ENCODE peak calls at places on chromosome 18, in nine cellular contexts. Y is HepG2, W is mammary epithelial cell, D is fibroblast of lung, N is IMR-90, Z is K562, L is HCT116, U is kidney, V is endothelial cell of umbilical vein. T is an unnamed sample.

GRCh38 chr18:65751145-65752085 is 603 bp downstream of the CDH7 start:
- DNase-seq in Y (no peak), W (no peak), D (no peak), N (no peak), Z (no peak), L (no peak), U (peak; percentile 52), V (no peak), T (no peak)

GRCh38 chr18:5738561-5738960 is 156.8 kb downstream of the TMEM200C start:
- DNase-seq in Y (no peak), W (no peak), D (no peak), N (no peak), Z (no peak), L (no peak), U (no peak), V (no peak), T (no peak)

GRCh38 chr18:33557706-33558105 is 20.3 kb upstream of the ASXL3 start:
- DNase-seq in Y (no peak), W (peak; percentile 61), D (no peak), N (no peak), Z (no peak), L (no peak), U (no peak), V (no peak), T (no peak)

GRCh38 chr18:7980661-7981060 is 413.5 kb downstream of the PTPRM start:
- DNase-seq in Y (no peak), W (no peak), D (no peak), N (no peak), Z (no peak), L (no peak), U (no peak), V (no peak), T (no peak)

GRCh38 chr18:46573156-46573555 is 83.9 kb downstream of the LOXHD1 start:
- DNase-seq in Y (no peak), W (no peak), D (no peak), N (no peak), Z (no peak), L (no peak), U (no peak), V (no peak), T (no peak)

GRCh38 chr18:66599190-66599589 is 4.7 kb downstream of the CDH19 start:
- DNase-seq in Y (peak; percentile 69), W (peak; percentile 61), D (no peak), N (no peak), Z (no peak), L (no peak), U (no peak), V (peak; percentile 78), T (no peak)

GRCh38 chr18:45324489-45325111 is 290.7 kb upstream of the SLC14A2 start:
- DNase-seq in Y (no peak), W (no peak), D (peak; percentile 92), N (peak; percentile 8), Z (no peak), L (no peak), U (peak; percentile 93), V (no peak), T (peak; percentile 22)

GRCh38 chr18:2337552-2338141 is 233.7 kb downstream of the METTL4 start:
- DNase-seq in Y (peak; percentile 17), W (peak; percentile 15), D (peak; percentile 50), N (peak; percentile 50), Z (peak; percentile 43), L (peak; percentile 19), U (no peak), V (peak; percentile 27), T (peak; percentile 37)

GRCh38 chr18:77102246-77103040 is 30.1 kb downstream of the MBP start:
- DNase-seq in Y (no peak), W (peak; percentile 67), D (peak; percentile 92), N (peak; percentile 93), Z (no peak), L (no peak), U (no peak), V (peak; percentile 65), T (no peak)

GRCh38 chr18:68817584-68817983 is 19.7 kb downstream of the CCDC102B start:
- DNase-seq in Y (no peak), W (no peak), D (peak; percentile 56), N (peak; percentile 84), Z (no peak), L (no peak), U (no peak), V (no peak), T (no peak)

GRCh38 chr18:79917351-79918088 is 33.9 kb downstream of the SLC66A2 start:
- DNase-seq in Y (no peak), W (no peak), D (no peak), N (no peak), Z (no peak), L (no peak), U (peak; percentile 61), V (no peak), T (no peak)

GRCh38 chr18:59988098-59988706 is 88.4 kb downstream of the PMAIP1 start:
- DNase-seq in Y (peak; percentile 23), W (no peak), D (peak; percentile 81), N (peak; percentile 74), Z (peak; percentile 21), L (peak; percentile 49), U (no peak), V (peak; percentile 68), T (peak; percentile 31)

GRCh38 chr18:32040936-32041335 is 22.3 kb downstream of the RNF125 start:
- DNase-seq in Y (no peak), W (peak; percentile 2), D (no peak), N (no peak), Z (no peak), L (no peak), U (no peak), V (peak; percentile 6), T (no peak)

GRCh38 chr18:68121826-68122225 is 593.1 kb downstream of the TMX3 start:
- DNase-seq in Y (no peak), W (peak; percentile 40), D (peak; percentile 41), N (peak; percentile 19), Z (no peak), L (no peak), U (no peak), V (no peak), T (no peak)

GRCh38 chr18:26780520-26781325 is 84.8 kb downstream of the AQP4 start:
- DNase-seq in Y (no peak), W (no peak), D (no peak), N (no peak), Z (no peak), L (no peak), U (no peak), V (no peak), T (no peak)

GRCh38 chr18:9095297-9096012 is 7.0 kb upstream of the NDUFV2 start:
- DNase-seq in Y (peak; percentile 87), W (no peak), D (peak; percentile 59), N (peak; percentile 81), Z (no peak), L (no peak), U (no peak), V (no peak), T (no peak)

GRCh38 chr18:70337139-70337972 is 48.5 kb downstream of the SOCS6 start:
- DNase-seq in Y (peak; percentile 81), W (peak; percentile 96), D (peak; percentile 88), N (peak; percentile 92), Z (peak; percentile 28), L (peak; percentile 89), U (no peak), V (peak; percentile 69), T (peak; percentile 31)

GRCh38 chr18:26771524-26771923 is 94.0 kb downstream of the AQP4 start:
- DNase-seq in Y (peak; percentile 6), W (no peak), D (no peak), N (no peak), Z (no peak), L (no peak), U (no peak), V (no peak), T (no peak)

GRCh38 chr18:37701967-37702366 is 136.4 kb upstream of the CELF4 start:
- DNase-seq in Y (no peak), W (peak; percentile 4), D (no peak), N (no peak), Z (no peak), L (no peak), U (no peak), V (no peak), T (no peak)

GRCh38 chr18:6616981-6617380 is 112.5 kb upstream of the ARHGAP28 start:
- DNase-seq in Y (no peak), W (no peak), D (peak; percentile 53), N (peak; percentile 41), Z (no peak), L (no peak), U (no peak), V (no peak), T (no peak)

GRCh38 chr18:136433-136832 is 21.9 kb upstream of the USP14 start:
- DNase-seq in Y (peak; percentile 54), W (no peak), D (no peak), N (no peak), Z (peak; percentile 72), L (no peak), U (no peak), V (no peak), T (no peak)

GRCh38 chr18:6414118-6414722 is 491 bp downstream of the L3MBTL4 start:
- DNase-seq in Y (peak; percentile 22), W (peak; percentile 7), D (peak; percentile 18), N (no peak), Z (no peak), L (no peak), U (peak; percentile 88), V (no peak), T (peak; percentile 72)

GRCh38 chr18:76468345-76469275 is 26.4 kb downstream of the ZNF516 start:
- DNase-seq in Y (no peak), W (no peak), D (no peak), N (no peak), Z (no peak), L (no peak), U (no peak), V (no peak), T (no peak)

GRCh38 chr18:21031845-21032244 is 79.8 kb downstream of the ROCK1 start:
- DNase-seq in Y (no peak), W (no peak), D (no peak), N (no peak), Z (no peak), L (no peak), U (no peak), V (no peak), T (no peak)
- H3K27ac ChIP-seq in Y (no peak overlapping the region), W (no peak overlapping the region), D (no peak overlapping the region), N (no peak overlapping the region), Z (no peak overlapping the region), L (no peak overlapping the region), U (no peak overlapping the region), V (no peak overlapping the region), T (no peak overlapping the region)

GRCh38 chr18:39453882-39454281 is 1888.3 kb upstream of the CELF4 start:
- DNase-seq in Y (peak; percentile 30), W (peak; percentile 46), D (peak; percentile 88), N (peak; percentile 65), Z (no peak), L (no peak), U (no peak), V (peak; percentile 99), T (no peak)
- H3K4me3 ChIP-seq in Y (no peak overlapping the region), W (peak overlapping the region; percentile 35), D (peak overlapping the region; percentile 31), N (peak overlapping the region; percentile 42), Z (no peak overlapping the region), L (no peak overlapping the region), U (peak overlapping the region; percentile 13), V (no peak overlapping the region), T (no peak overlapping the region)

GRCh38 chr18:36693931-36694661 is 134.7 kb downstream of the TPGS2 start:
- DNase-seq in Y (peak; percentile 38), W (no peak), D (no peak), N (peak; percentile 78), Z (no peak), L (no peak), U (no peak), V (no peak), T (no peak)
- H3K9ac ChIP-seq in Y (no peak overlapping the region), W (no peak overlapping the region), D (no peak overlapping the region), N (peak overlapping the region; percentile 45), Z (no peak overlapping the region), L (no peak overlapping the region), U (no peak overlapping the region), V (no peak overlapping the region), T (no peak overlapping the region)

GRCh38 chr18:12820526-12820925 is 63.5 kb downstream of the PTPN2 start:
- DNase-seq in Y (no peak), W (no peak), D (no peak), N (no peak), Z (no peak), L (no peak), U (no peak), V (no peak), T (no peak)
- H3K27ac ChIP-seq in Y (no peak overlapping the region), W (no peak overlapping the region), D (no peak overlapping the region), N (no peak overlapping the region), Z (no peak overlapping the region), L (no peak overlapping the region), U (no peak overlapping the region), V (no peak overlapping the region), T (no peak overlapping the region)